ENCODE peak calls at places on chromosome 3, in five cellular contexts. One of them, this sample, is unnamed.

GRCh38 chr3:105367063-105367405 is 325 bp downstream of the ALCAM start:
- DNase-seq in activated CD8-positive, alpha-beta memory T cell treated with anti-CD3 and anti-CD28 coated beads, Interleukin-2, amount 50 U/mL, for 4 hours: peak; percentile 28
- DNase-seq in stimulated activated CD4-positive, alpha-beta T cell treated with anti-CD3 and anti-CD28 coated beads, Interleukin-4, amount 100 ng/mL, for 24 hours: peak; percentile 33
- DNase-seq in esophagus squamous epithelium: no peak
- DNase-seq in GM13977: peak; percentile 26
- DNase-seq in this sample: no peak

GRCh38 chr3:175404667-175405066 is 545.5 kb downstream of the NAALADL2 start:
- DNase-seq in GM13977: no peak
- DNase-seq in esophagus squamous epithelium: no peak
- DNase-seq in stimulated activated CD4-positive, alpha-beta T cell treated with anti-CD3 and anti-CD28 coated beads, Interleukin-4, amount 100 ng/mL, for 24 hours: no peak
- DNase-seq in activated CD8-positive, alpha-beta memory T cell treated with anti-CD3 and anti-CD28 coated beads, Interleukin-2, amount 50 U/mL, for 4 hours: no peak
- DNase-seq in this sample: no peak

GRCh38 chr3:114519415-114519814 is 225.6 kb downstream of the TIGIT start:
- DNase-seq in activated CD8-positive, alpha-beta memory T cell treated with anti-CD3 and anti-CD28 coated beads, Interleukin-2, amount 50 U/mL, for 4 hours: no peak
- DNase-seq in stimulated activated CD4-positive, alpha-beta T cell treated with anti-CD3 and anti-CD28 coated beads, Interleukin-4, amount 100 ng/mL, for 24 hours: no peak
- DNase-seq in GM13977: peak; percentile 14
- DNase-seq in esophagus squamous epithelium: no peak
- DNase-seq in this sample: no peak

GRCh38 chr3:193782280-193782654 is 189.3 kb downstream of the OPA1 start:
- DNase-seq in activated CD8-positive, alpha-beta memory T cell treated with anti-CD3 and anti-CD28 coated beads, Interleukin-2, amount 50 U/mL, for 4 hours: no peak
- DNase-seq in stimulated activated CD4-positive, alpha-beta T cell treated with anti-CD3 and anti-CD28 coated beads, Interleukin-4, amount 100 ng/mL, for 24 hours: no peak
- DNase-seq in esophagus squamous epithelium: no peak
- DNase-seq in GM13977: no peak
- DNase-seq in this sample: no peak

GRCh38 chr3:197496746-197497125 is 59.0 kb downstream of the BDH1 start:
- DNase-seq in stimulated activated CD4-positive, alpha-beta T cell treated with anti-CD3 and anti-CD28 coated beads, Interleukin-4, amount 100 ng/mL, for 24 hours: no peak
- DNase-seq in GM13977: no peak
- DNase-seq in activated CD8-positive, alpha-beta memory T cell treated with anti-CD3 and anti-CD28 coated beads, Interleukin-2, amount 50 U/mL, for 4 hours: no peak
- DNase-seq in esophagus squamous epithelium: no peak
- DNase-seq in this sample: no peak

GRCh38 chr3:49668414-49668797 is 5.7 kb upstream of the APEH start:
- DNase-seq in activated CD8-positive, alpha-beta memory T cell treated with anti-CD3 and anti-CD28 coated beads, Interleukin-2, amount 50 U/mL, for 4 hours: no peak
- DNase-seq in GM13977: no peak
- DNase-seq in stimulated activated CD4-positive, alpha-beta T cell treated with anti-CD3 and anti-CD28 coated beads, Interleukin-4, amount 100 ng/mL, for 24 hours: no peak
- DNase-seq in esophagus squamous epithelium: no peak
- DNase-seq in this sample: no peak

GRCh38 chr3:126450219-126450618 is 25.5 kb downstream of the ZXDC start:
- DNase-seq in stimulated activated CD4-positive, alpha-beta T cell treated with anti-CD3 and anti-CD28 coated beads, Interleukin-4, amount 100 ng/mL, for 24 hours: no peak
- DNase-seq in activated CD8-positive, alpha-beta memory T cell treated with anti-CD3 and anti-CD28 coated beads, Interleukin-2, amount 50 U/mL, for 4 hours: no peak
- DNase-seq in GM13977: no peak
- DNase-seq in esophagus squamous epithelium: no peak
- DNase-seq in this sample: no peak

GRCh38 chr3:123373535-123373987 is 75.3 kb downstream of the ADCY5 start:
- DNase-seq in esophagus squamous epithelium: no peak
- DNase-seq in activated CD8-positive, alpha-beta memory T cell treated with anti-CD3 and anti-CD28 coated beads, Interleukin-2, amount 50 U/mL, for 4 hours: no peak
- DNase-seq in stimulated activated CD4-positive, alpha-beta T cell treated with anti-CD3 and anti-CD28 coated beads, Interleukin-4, amount 100 ng/mL, for 24 hours: no peak
- DNase-seq in GM13977: no peak
- DNase-seq in this sample: no peak

GRCh38 chr3:58563386-58564035 is 13.7 kb downstream of the FAM107A start:
- DNase-seq in GM13977: no peak
- DNase-seq in activated CD8-positive, alpha-beta memory T cell treated with anti-CD3 and anti-CD28 coated beads, Interleukin-2, amount 50 U/mL, for 4 hours: no peak
- DNase-seq in esophagus squamous epithelium: no peak
- DNase-seq in stimulated activated CD4-positive, alpha-beta T cell treated with anti-CD3 and anti-CD28 coated beads, Interleukin-4, amount 100 ng/mL, for 24 hours: no peak
- DNase-seq in this sample: no peak

GRCh38 chr3:189655617-189656016 is 24.4 kb downstream of the TP63 start:
- DNase-seq in stimulated activated CD4-positive, alpha-beta T cell treated with anti-CD3 and anti-CD28 coated beads, Interleukin-4, amount 100 ng/mL, for 24 hours: no peak
- DNase-seq in GM13977: no peak
- DNase-seq in esophagus squamous epithelium: no peak
- DNase-seq in activated CD8-positive, alpha-beta memory T cell treated with anti-CD3 and anti-CD28 coated beads, Interleukin-2, amount 50 U/mL, for 4 hours: no peak
- DNase-seq in this sample: no peak

GRCh38 chr3:141393151-141394076 is 25.1 kb downstream of the ZBTB38 start:
- DNase-seq in stimulated activated CD4-positive, alpha-beta T cell treated with anti-CD3 and anti-CD28 coated beads, Interleukin-4, amount 100 ng/mL, for 24 hours: no peak
- DNase-seq in GM13977: no peak
- DNase-seq in esophagus squamous epithelium: no peak
- DNase-seq in activated CD8-positive, alpha-beta memory T cell treated with anti-CD3 and anti-CD28 coated beads, Interleukin-2, amount 50 U/mL, for 4 hours: no peak
- DNase-seq in this sample: no peak

GRCh38 chr3:23763040-23763477 is 42.7 kb upstream of the UBE2E1 start:
- DNase-seq in esophagus squamous epithelium: no peak
- DNase-seq in stimulated activated CD4-positive, alpha-beta T cell treated with anti-CD3 and anti-CD28 coated beads, Interleukin-4, amount 100 ng/mL, for 24 hours: no peak
- DNase-seq in GM13977: no peak
- DNase-seq in activated CD8-positive, alpha-beta memory T cell treated with anti-CD3 and anti-CD28 coated beads, Interleukin-2, amount 50 U/mL, for 4 hours: no peak
- DNase-seq in this sample: no peak

GRCh38 chr3:192869131-192870027 is 48.3 kb downstream of the MB21D2 start:
- DNase-seq in esophagus squamous epithelium: no peak
- DNase-seq in GM13977: no peak
- DNase-seq in stimulated activated CD4-positive, alpha-beta T cell treated with anti-CD3 and anti-CD28 coated beads, Interleukin-4, amount 100 ng/mL, for 24 hours: no peak
- DNase-seq in activated CD8-positive, alpha-beta memory T cell treated with anti-CD3 and anti-CD28 coated beads, Interleukin-2, amount 50 U/mL, for 4 hours: no peak
- DNase-seq in this sample: no peak

GRCh38 chr3:194851941-194852340 is 166.3 kb downstream of the FAM43A start:
- DNase-seq in activated CD8-positive, alpha-beta memory T cell treated with anti-CD3 and anti-CD28 coated beads, Interleukin-2, amount 50 U/mL, for 4 hours: no peak
- DNase-seq in GM13977: no peak
- DNase-seq in stimulated activated CD4-positive, alpha-beta T cell treated with anti-CD3 and anti-CD28 coated beads, Interleukin-4, amount 100 ng/mL, for 24 hours: no peak
- DNase-seq in esophagus squamous epithelium: no peak
- DNase-seq in this sample: no peak

GRCh38 chr3:23455084-23455483 is 252.0 kb downstream of the UBE2E2 start:
- DNase-seq in stimulated activated CD4-positive, alpha-beta T cell treated with anti-CD3 and anti-CD28 coated beads, Interleukin-4, amount 100 ng/mL, for 24 hours: no peak
- DNase-seq in GM13977: no peak
- DNase-seq in esophagus squamous epithelium: no peak
- DNase-seq in activated CD8-positive, alpha-beta memory T cell treated with anti-CD3 and anti-CD28 coated beads, Interleukin-2, amount 50 U/mL, for 4 hours: no peak
- DNase-seq in this sample: no peak

This sample was measured in caudate nucleus.